ENCODE peak calls at places on chromosome 15, in ten cellular contexts. One of them, this sample, is unnamed.

GRCh38 chr15:68259883-68260282 is 17.7 kb upstream of the FEM1B start:
- DNase-seq in OCI-LY7: no peak
- DNase-seq in choroid plexus epithelial cell: no peak
- DNase-seq in lower leg skin: no peak
- DNase-seq in PC-3: no peak
- DNase-seq in A673: no peak
- DNase-seq in endodermal cell: no peak
- DNase-seq in endothelial cell: no peak
- DNase-seq in RWPE1: no peak
- DNase-seq in esophagus muscularis mucosa: no peak
- DNase-seq in this sample: no peak

GRCh38 chr15:76752549-76752948 is 152.6 kb downstream of the SCAPER start:
- DNase-seq in OCI-LY7: no peak
- DNase-seq in A673: no peak
- DNase-seq in endothelial cell: no peak
- DNase-seq in lower leg skin: no peak
- DNase-seq in PC-3: peak
- DNase-seq in RWPE1: no peak
- DNase-seq in endodermal cell: no peak
- DNase-seq in esophagus muscularis mucosa: no peak
- DNase-seq in choroid plexus epithelial cell: no peak
- DNase-seq in this sample: no peak

GRCh38 chr15:53437985-53438841 is 321.2 kb downstream of the WDR72 start:
- DNase-seq in esophagus muscularis mucosa: no peak
- DNase-seq in endothelial cell: no peak
- DNase-seq in endodermal cell: no peak
- DNase-seq in OCI-LY7: no peak
- DNase-seq in PC-3: no peak
- DNase-seq in lower leg skin: no peak
- DNase-seq in choroid plexus epithelial cell: no peak
- DNase-seq in A673: no peak
- DNase-seq in RWPE1: no peak
- DNase-seq in this sample: no peak

GRCh38 chr15:98296653-98297052 is 336.1 kb downstream of the ARRDC4 start:
- DNase-seq in A673: no peak
- DNase-seq in OCI-LY7: no peak
- DNase-seq in choroid plexus epithelial cell: no peak
- DNase-seq in endothelial cell: no peak
- DNase-seq in endodermal cell: no peak
- DNase-seq in RWPE1: no peak
- DNase-seq in esophagus muscularis mucosa: no peak
- DNase-seq in lower leg skin: no peak
- DNase-seq in PC-3: no peak
- DNase-seq in this sample: no peak

GRCh38 chr15:33007295-33007855 is 187.1 kb downstream of the FMN1 start:
- DNase-seq in PC-3: peak
- DNase-seq in OCI-LY7: no peak
- DNase-seq in choroid plexus epithelial cell: peak
- DNase-seq in lower leg skin: no peak
- DNase-seq in esophagus muscularis mucosa: no peak
- DNase-seq in A673: peak
- DNase-seq in endothelial cell: peak
- DNase-seq in RWPE1: peak
- DNase-seq in endodermal cell: peak
- DNase-seq in this sample: no peak

GRCh38 chr15:73964736-73965093 is 27.4 kb downstream of the STOML1 start:
- DNase-seq in PC-3: peak
- DNase-seq in RWPE1: peak
- DNase-seq in OCI-LY7: peak
- DNase-seq in A673: peak
- DNase-seq in endothelial cell: peak
- DNase-seq in esophagus muscularis mucosa: peak
- DNase-seq in endodermal cell: peak
- DNase-seq in lower leg skin: peak
- DNase-seq in choroid plexus epithelial cell: peak
- DNase-seq in this sample: peak

GRCh38 chr15:44910981-44911625 is 45.4 kb upstream of the TERB2 start:
- DNase-seq in lower leg skin: no peak
- DNase-seq in A673: peak
- DNase-seq in endodermal cell: no peak
- DNase-seq in choroid plexus epithelial cell: no peak
- DNase-seq in endothelial cell: no peak
- DNase-seq in PC-3: no peak
- DNase-seq in RWPE1: no peak
- DNase-seq in OCI-LY7: no peak
- DNase-seq in esophagus muscularis mucosa: peak
- DNase-seq in this sample: no peak

GRCh38 chr15:83310521-83311456 is 26.3 kb upstream of the BNC1 start:
- DNase-seq in choroid plexus epithelial cell: peak
- DNase-seq in RWPE1: no peak
- DNase-seq in esophagus muscularis mucosa: peak
- DNase-seq in lower leg skin: peak
- DNase-seq in endothelial cell: no peak
- DNase-seq in A673: no peak
- DNase-seq in OCI-LY7: no peak
- DNase-seq in PC-3: peak
- DNase-seq in endodermal cell: no peak
- DNase-seq in this sample: no peak

GRCh38 chr15:91050128-91050455 is 27.7 kb upstream of the VPS33B start:
- DNase-seq in A673: no peak
- DNase-seq in choroid plexus epithelial cell: no peak
- DNase-seq in endothelial cell: no peak
- DNase-seq in RWPE1: no peak
- DNase-seq in OCI-LY7: no peak
- DNase-seq in esophagus muscularis mucosa: no peak
- DNase-seq in endodermal cell: no peak
- DNase-seq in lower leg skin: no peak
- DNase-seq in PC-3: no peak
- DNase-seq in this sample: no peak

GRCh38 chr15:91045065-91045464 is 22.7 kb upstream of the VPS33B start:
- DNase-seq in lower leg skin: no peak
- DNase-seq in RWPE1: no peak
- DNase-seq in endodermal cell: no peak
- DNase-seq in OCI-LY7: no peak
- DNase-seq in choroid plexus epithelial cell: no peak
- DNase-seq in esophagus muscularis mucosa: no peak
- DNase-seq in endothelial cell: no peak
- DNase-seq in A673: no peak
- DNase-seq in PC-3: no peak
- DNase-seq in this sample: no peak

GRCh38 chr15:91051248-91051647 is 28.9 kb upstream of the VPS33B start:
- DNase-seq in lower leg skin: no peak
- DNase-seq in choroid plexus epithelial cell: no peak
- DNase-seq in A673: no peak
- DNase-seq in endodermal cell: no peak
- DNase-seq in RWPE1: no peak
- DNase-seq in endothelial cell: no peak
- DNase-seq in OCI-LY7: no peak
- DNase-seq in PC-3: no peak
- DNase-seq in esophagus muscularis mucosa: no peak
- DNase-seq in this sample: no peak

GRCh38 chr15:91047545-91048199 is 25.3 kb upstream of the VPS33B start:
- DNase-seq in lower leg skin: no peak
- DNase-seq in choroid plexus epithelial cell: peak
- DNase-seq in endothelial cell: no peak
- DNase-seq in RWPE1: no peak
- DNase-seq in esophagus muscularis mucosa: no peak
- DNase-seq in OCI-LY7: peak
- DNase-seq in PC-3: peak
- DNase-seq in A673: no peak
- DNase-seq in endodermal cell: no peak
- DNase-seq in this sample: no peak

DNA sequence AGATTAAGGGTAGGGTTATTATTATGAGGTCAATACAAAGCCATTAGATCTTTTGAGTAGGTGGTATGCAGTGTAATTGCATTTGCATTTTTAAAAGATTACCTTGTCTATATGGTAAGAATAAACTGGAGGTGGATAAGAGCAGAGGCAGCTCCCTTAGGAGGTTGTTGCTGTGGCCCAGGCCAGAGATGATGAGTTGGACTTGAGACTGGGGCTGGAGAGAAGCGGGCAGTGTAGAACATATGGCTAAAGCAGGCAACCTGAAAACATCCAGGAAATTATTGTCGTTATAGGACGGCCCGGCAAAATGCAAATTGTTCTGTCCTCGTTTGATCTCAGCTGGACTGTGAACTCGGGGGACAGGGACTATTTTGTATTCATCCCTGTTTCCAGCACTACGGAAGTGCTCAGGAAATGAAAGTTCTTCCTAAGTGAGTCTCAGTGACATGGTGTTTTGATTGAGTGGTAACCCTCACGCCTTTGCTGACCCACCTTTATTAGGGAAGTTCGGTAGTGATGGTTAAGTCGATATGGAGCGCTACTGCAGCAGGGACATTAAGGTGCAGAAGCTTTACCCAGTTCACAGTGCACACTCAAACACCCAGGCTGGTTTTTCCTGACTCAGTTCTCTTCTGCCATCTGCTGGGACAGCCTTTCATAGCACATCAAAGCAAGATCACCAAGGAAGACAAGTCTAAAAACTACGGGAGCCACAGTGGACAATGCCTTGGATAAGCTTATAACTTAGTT is 27.2 kb upstream of the VPS33B start:
- DNase-seq in A673: peak
- DNase-seq in choroid plexus epithelial cell: peak
- DNase-seq in endodermal cell: peak
- DNase-seq in PC-3: peak
- DNase-seq in endothelial cell: peak
- DNase-seq in RWPE1: peak
- DNase-seq in esophagus muscularis mucosa: no peak
- DNase-seq in OCI-LY7: peak
- DNase-seq in lower leg skin: no peak
- DNase-seq in this sample: no peak
- TF ChIP-seq CTCF in A673: peak
- TF ChIP-seq CTCF in choroid plexus epithelial cell: peak
- TF ChIP-seq CTCF in endodermal cell: peak
- TF ChIP-seq CTCF in PC-3: peak
- TF ChIP-seq CTCF in endothelial cell: peak
- TF ChIP-seq CTCF in RWPE1: peak
- TF ChIP-seq CTCF in esophagus muscularis mucosa: peak
- TF ChIP-seq CTCF in OCI-LY7: peak
- TF ChIP-seq CTCF in lower leg skin: no peak
- TF ChIP-seq CTCF in this sample: peak

DNA sequence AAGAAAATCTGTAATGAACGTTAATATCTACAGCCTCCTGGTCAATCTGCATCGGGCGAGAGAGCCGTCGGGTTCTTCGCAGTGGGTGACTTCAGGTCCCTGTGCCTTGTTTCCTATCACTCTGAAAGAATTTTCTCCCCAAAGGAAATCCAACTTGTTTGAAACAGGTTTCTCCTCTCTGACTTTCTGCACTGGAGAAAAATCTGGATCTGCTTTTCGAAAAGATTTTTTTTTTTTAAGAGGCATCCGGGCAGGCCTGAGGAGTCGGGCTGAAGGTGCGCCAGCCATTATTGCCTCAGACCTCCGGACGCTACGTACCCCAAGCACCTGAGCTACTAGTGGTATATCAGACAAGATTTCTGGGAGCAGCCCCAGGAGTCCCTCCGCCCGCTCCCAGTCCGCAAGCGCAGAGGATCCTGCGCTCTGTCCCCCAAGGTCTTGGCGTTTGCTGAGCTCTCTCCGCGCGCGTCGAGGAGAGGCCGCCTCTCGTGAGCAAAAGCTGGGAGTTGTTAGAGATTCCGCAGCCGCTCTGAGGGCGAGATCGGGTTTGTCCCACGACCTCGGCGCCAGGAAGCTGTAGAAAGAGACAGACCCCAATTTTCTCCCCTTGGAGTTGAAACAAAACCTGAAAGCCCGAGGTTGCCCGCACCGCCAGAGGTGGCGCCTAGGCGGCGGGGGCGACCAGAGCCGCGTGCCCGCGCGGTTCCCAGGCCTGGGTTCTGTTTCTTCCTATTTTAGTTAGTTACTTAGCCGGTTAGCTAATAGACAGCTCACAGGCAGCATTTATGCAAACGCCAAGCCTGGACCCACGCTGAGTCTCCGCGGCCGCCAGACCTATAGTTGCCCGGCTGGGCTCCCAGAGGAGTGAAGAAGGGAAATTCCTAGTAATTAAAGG is 72.4 kb upstream of the POLG start:
- DNase-seq in A673: peak
- DNase-seq in RWPE1: no peak
- DNase-seq in endothelial cell: no peak
- DNase-seq in PC-3: no peak
- DNase-seq in endodermal cell: peak
- DNase-seq in choroid plexus epithelial cell: no peak
- DNase-seq in lower leg skin: no peak
- DNase-seq in OCI-LY7: no peak
- DNase-seq in esophagus muscularis mucosa: no peak
- DNase-seq in this sample: no peak
- TF ChIP-seq CTCF in A673: peak
- TF ChIP-seq CTCF in RWPE1: no peak
- TF ChIP-seq CTCF in endothelial cell: no peak
- TF ChIP-seq CTCF in PC-3: no peak
- TF ChIP-seq CTCF in endodermal cell: peak
- TF ChIP-seq CTCF in choroid plexus epithelial cell: no peak
- TF ChIP-seq CTCF in lower leg skin: no peak
- TF ChIP-seq CTCF in OCI-LY7: no peak
- TF ChIP-seq CTCF in esophagus muscularis mucosa: no peak
- TF ChIP-seq CTCF in this sample: no peak

GRCh38 chr15:66947471-66947870 is 117.9 kb upstream of the SMAD3 start:
- DNase-seq in endothelial cell: no peak
- DNase-seq in OCI-LY7: no peak
- DNase-seq in choroid plexus epithelial cell: peak
- DNase-seq in esophagus muscularis mucosa: no peak
- DNase-seq in A673: no peak
- DNase-seq in PC-3: no peak
- DNase-seq in RWPE1: no peak
- DNase-seq in endodermal cell: no peak
- DNase-seq in lower leg skin: no peak
- DNase-seq in this sample: no peak

GRCh38 chr15:66946578-66947164 is 118.7 kb upstream of the SMAD3 start:
- DNase-seq in OCI-LY7: peak
- DNase-seq in PC-3: peak
- DNase-seq in RWPE1: peak
- DNase-seq in A673: peak
- DNase-seq in endothelial cell: peak
- DNase-seq in endodermal cell: peak
- DNase-seq in choroid plexus epithelial cell: peak
- DNase-seq in esophagus muscularis mucosa: no peak
- DNase-seq in lower leg skin: peak
- DNase-seq in this sample: no peak

GRCh38 chr15:66945842-66946241 is 119.6 kb upstream of the SMAD3 start:
- DNase-seq in endothelial cell: no peak
- DNase-seq in choroid plexus epithelial cell: no peak
- DNase-seq in RWPE1: no peak
- DNase-seq in PC-3: peak
- DNase-seq in A673: no peak
- DNase-seq in esophagus muscularis mucosa: no peak
- DNase-seq in endodermal cell: no peak
- DNase-seq in OCI-LY7: no peak
- DNase-seq in lower leg skin: no peak
- DNase-seq in this sample: no peak

GRCh38 chr15:66950114-66950513 is 115.3 kb upstream of the SMAD3 start:
- DNase-seq in endodermal cell: no peak
- DNase-seq in choroid plexus epithelial cell: no peak
- DNase-seq in RWPE1: no peak
- DNase-seq in OCI-LY7: no peak
- DNase-seq in esophagus muscularis mucosa: no peak
- DNase-seq in lower leg skin: no peak
- DNase-seq in A673: no peak
- DNase-seq in endothelial cell: no peak
- DNase-seq in PC-3: no peak
- DNase-seq in this sample: no peak

DNA sequence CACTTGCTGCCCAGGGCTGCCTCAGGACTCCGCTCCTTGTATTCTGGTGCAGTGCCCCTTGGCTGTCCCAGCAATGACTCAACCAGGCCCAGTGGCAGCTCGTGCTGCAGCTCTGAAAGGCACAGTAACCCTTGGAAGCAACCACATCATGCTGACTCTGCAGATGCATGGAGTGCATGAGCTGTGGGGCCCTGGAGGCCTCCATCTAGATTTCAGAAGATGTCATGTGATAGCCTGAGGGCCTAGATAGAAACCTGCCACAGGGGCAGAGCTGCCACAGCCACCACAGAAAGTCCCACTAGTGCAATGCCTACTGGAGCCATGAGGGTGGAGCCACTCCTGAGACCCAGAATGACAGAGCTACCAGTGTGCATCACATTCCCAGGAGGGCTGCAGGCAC is 117.1 kb upstream of the SMAD3 start:
- DNase-seq in OCI-LY7: no peak
- DNase-seq in PC-3: peak
- DNase-seq in choroid plexus epithelial cell: peak
- DNase-seq in endodermal cell: no peak
- DNase-seq in A673: no peak
- DNase-seq in esophagus muscularis mucosa: no peak
- DNase-seq in endothelial cell: no peak
- DNase-seq in RWPE1: no peak
- DNase-seq in lower leg skin: no peak
- DNase-seq in this sample: no peak
- TF ChIP-seq CTCF in OCI-LY7: no peak
- TF ChIP-seq CTCF in PC-3: no peak
- TF ChIP-seq CTCF in choroid plexus epithelial cell: no peak
- TF ChIP-seq CTCF in endodermal cell: no peak
- TF ChIP-seq CTCF in A673: no peak
- TF ChIP-seq CTCF in esophagus muscularis mucosa: no peak
- TF ChIP-seq CTCF in endothelial cell: no peak
- TF ChIP-seq CTCF in RWPE1: no peak
- TF ChIP-seq CTCF in lower leg skin: no peak
- TF ChIP-seq CTCF in this sample: no peak

DNA sequence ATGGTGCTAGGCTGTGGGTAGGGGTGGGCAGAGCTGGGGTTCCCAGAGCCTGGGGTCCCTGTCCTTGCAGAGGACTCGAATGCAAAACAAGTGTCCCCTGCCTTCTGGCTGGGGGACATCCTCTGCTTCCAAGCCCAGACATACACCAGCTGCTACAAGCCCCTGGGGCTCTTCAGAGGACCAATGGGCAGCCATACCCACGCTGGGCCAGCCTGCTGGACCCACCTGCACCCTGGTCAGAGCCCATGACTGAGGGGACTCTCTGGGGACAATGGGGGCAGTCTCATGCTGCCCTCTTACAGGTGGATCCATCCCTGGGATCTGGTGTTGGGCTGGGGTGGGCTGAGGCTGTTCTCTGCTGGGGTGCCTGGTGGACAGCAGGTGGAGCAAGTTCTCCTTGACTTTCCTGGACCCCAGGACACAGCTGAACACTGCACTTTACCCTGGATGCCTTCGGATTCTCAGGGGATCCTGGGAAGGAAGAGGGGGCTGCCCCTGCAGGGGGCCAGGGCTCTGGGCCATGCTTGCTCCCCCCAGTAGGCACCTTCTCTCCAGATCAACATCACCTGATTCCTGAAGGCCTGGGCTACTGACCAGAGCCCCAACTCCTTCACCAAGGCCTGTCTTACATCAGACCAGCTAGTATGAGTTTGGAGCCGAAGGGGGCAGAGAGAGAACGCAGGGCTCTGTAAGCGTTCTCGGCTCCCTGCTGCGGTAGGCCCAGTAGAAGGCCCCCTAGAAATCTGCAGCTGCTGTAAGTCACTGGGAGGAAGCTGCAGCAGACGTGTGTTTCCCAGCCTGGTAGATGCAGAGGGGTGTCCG is 7.2 kb upstream of the COMMD4 start:
- DNase-seq in OCI-LY7: no peak
- DNase-seq in A673: no peak
- DNase-seq in PC-3: no peak
- DNase-seq in esophagus muscularis mucosa: no peak
- DNase-seq in choroid plexus epithelial cell: no peak
- DNase-seq in endothelial cell: no peak
- DNase-seq in endodermal cell: no peak
- DNase-seq in RWPE1: no peak
- DNase-seq in lower leg skin: no peak
- DNase-seq in this sample: no peak
- TF ChIP-seq CTCF in OCI-LY7: peak
- TF ChIP-seq CTCF in A673: no peak
- TF ChIP-seq CTCF in PC-3: no peak
- TF ChIP-seq CTCF in esophagus muscularis mucosa: no peak
- TF ChIP-seq CTCF in choroid plexus epithelial cell: no peak
- TF ChIP-seq CTCF in endothelial cell: no peak
- TF ChIP-seq CTCF in endodermal cell: peak
- TF ChIP-seq CTCF in RWPE1: no peak
- TF ChIP-seq CTCF in lower leg skin: no peak
- TF ChIP-seq CTCF in this sample: no peak